ENCODE peak calls at places on chromosome 6, in ten cellular contexts. K is AG09309; G is ACHN; Y is HCT116; I is posterior cingulate gyrus; T is memory B cell; J is endothelial cell; Z is stimulated activated CD4-positive, alpha-beta T cell treated with anti-CD3 and anti-CD28 coated beads, Interleukin-15, amount 100 ng/mL, for 48 hours; P is pancreas; E is HT1080. D is an unnamed sample.

GRCh38 chr6:129490551-129491245 is 219.3 kb downstream of the ARHGAP18 start:
- DNase-seq in K (peak), G (peak), Y (peak), I (no peak), T (peak), J (no peak), Z (peak), P (no peak), E (peak), D (peak)

GRCh38 chr6:163324928-163325784 is 89.4 kb upstream of the QKI start:
- DNase-seq in K (no peak), G (no peak), Y (no peak), I (peak), T (no peak), J (no peak), Z (no peak), P (no peak), E (no peak), D (no peak)

GRCh38 chr6:125888989-125889656 is 67.4 kb upstream of the HINT3 start:
- DNase-seq in K (no peak), G (peak), Y (peak), I (no peak), T (peak), J (peak), Z (peak), P (no peak), E (peak), D (no peak)

GRCh38 chr6:45930419-45931059 is 85.1 kb downstream of the CLIC5 start:
- DNase-seq in K (no peak), G (peak), Y (peak), I (peak), T (peak), J (peak), Z (peak), P (peak), E (peak), D (peak)

GRCh38 chr6:138692058-138692977 is 81.3 kb upstream of the CCDC28A start:
- DNase-seq in K (no peak), G (peak), Y (no peak), I (peak), T (peak), J (peak), Z (peak), P (peak), E (peak), D (peak)

GRCh38 chr6:81950877-81951276 is 198.4 kb upstream of the TENT5A start:
- DNase-seq in K (no peak), G (no peak), Y (peak), I (no peak), T (no peak), J (no peak), Z (no peak), P (no peak), E (peak), D (no peak)

GRCh38 chr6:1941534-1941933 is 303.9 kb downstream of the GMDS start:
- DNase-seq in K (no peak), G (no peak), Y (no peak), I (no peak), T (no peak), J (no peak), Z (no peak), P (no peak), E (no peak), D (no peak)

GRCh38 chr6:17165383-17165782 is 63.5 kb downstream of the STMND1 start:
- DNase-seq in K (peak), G (no peak), Y (no peak), I (no peak), T (no peak), J (no peak), Z (no peak), P (no peak), E (no peak), D (no peak)

GRCh38 chr6:139778688-139779087 is 404.2 kb upstream of the CITED2 start:
- DNase-seq in K (peak), G (peak), Y (no peak), I (no peak), T (no peak), J (no peak), Z (no peak), P (no peak), E (peak), D (no peak)

GRCh38 chr6:142300758-142301251 is 1.0 kb upstream of the ADGRG6 start:
- DNase-seq in K (no peak), G (peak), Y (peak), I (no peak), T (no peak), J (no peak), Z (no peak), P (no peak), E (peak), D (no peak)

GRCh38 chr6:6793388-6794250 is 205.1 kb downstream of the LY86 start:
- DNase-seq in K (no peak), G (no peak), Y (no peak), I (peak), T (no peak), J (no peak), Z (no peak), P (no peak), E (no peak), D (no peak)

GRCh38 chr6:26183581-26184408 is 96.6 kb downstream of the HFE start:
- DNase-seq in K (peak), G (peak), Y (no peak), I (peak), T (peak), J (peak), Z (no peak), P (peak), E (no peak), D (no peak)

GRCh38 chr6:15631380-15631913 is 31.4 kb downstream of the DTNBP1 start:
- DNase-seq in K (no peak), G (no peak), Y (no peak), I (no peak), T (no peak), J (no peak), Z (no peak), P (no peak), E (no peak), D (no peak)

GRCh38 chr6:42450314-42451145 is 1.2 kb downstream of the TRERF1 start:
- DNase-seq in K (no peak), G (peak), Y (no peak), I (peak), T (no peak), J (no peak), Z (no peak), P (no peak), E (peak), D (no peak)

GRCh38 chr6:111610548-111611172 is 5.0 kb upstream of the TRAF3IP2 start:
- DNase-seq in K (no peak), G (no peak), Y (no peak), I (no peak), T (no peak), J (no peak), Z (no peak), P (no peak), E (no peak), D (no peak)

GRCh38 chr6:158711264-158711663 is 61.4 kb downstream of the SYTL3 start:
- DNase-seq in K (no peak), G (no peak), Y (no peak), I (no peak), T (no peak), J (no peak), Z (no peak), P (no peak), E (no peak), D (no peak)

GRCh38 chr6:136403166-136403980 is 113.7 kb upstream of the BCLAF1 start:
- DNase-seq in K (peak), G (peak), Y (peak), I (no peak), T (no peak), J (no peak), Z (no peak), P (no peak), E (peak), D (no peak)

GRCh38 chr6:20542927-20543602 is 8.8 kb downstream of the CDKAL1 start:
- DNase-seq in K (no peak), G (no peak), Y (no peak), I (no peak), T (no peak), J (no peak), Z (no peak), P (no peak), E (peak), D (no peak)

GRCh38 chr6:111559193-111560097 is 46.2 kb downstream of the TRAF3IP2 start:
- DNase-seq in K (peak), G (no peak), Y (no peak), I (no peak), T (no peak), J (no peak), Z (no peak), P (no peak), E (no peak), D (no peak)

GRCh38 chr6:167270499-167271307 is 20.4 kb upstream of the UNC93A start:
- DNase-seq in K (no peak), G (no peak), Y (no peak), I (peak), T (no peak), J (no peak), Z (no peak), P (no peak), E (no peak), D (no peak)

GRCh38 chr6:157513004-157513603 is 132.1 kb downstream of the ZDHHC14 start:
- DNase-seq in K (no peak), G (no peak), Y (no peak), I (no peak), T (no peak), J (no peak), Z (no peak), P (no peak), E (no peak), D (no peak)

GRCh38 chr6:135962731-135963130 is 111.2 kb downstream of the PDE7B start:
- DNase-seq in K (peak), G (no peak), Y (no peak), I (no peak), T (no peak), J (no peak), Z (no peak), P (no peak), E (peak), D (no peak)

D was measured in effector CD4-positive, alpha-beta T cell.